ENCODE peak calls at places on chromosomes 13 and 19, in nine cellular contexts. X is Calu3; B is stimulated activated CD4-positive, alpha-beta T cell treated with anti-CD3 and anti-CD28 coated beads, Interleukin-1b, Interleukin-23, amount 100 ng/mL, for 48 hours; S is fibroblast of lung; M is NCI-H774; G is tibial artery; W is foreskin fibroblast; Z is SW 1271; A is neuronal stem cell. H is an unnamed sample.

GRCh38 chr19:6103217-6103644 is 7.1 kb downstream of the RFX2 start:
- DNase-seq in G (peak), S (peak), B (no peak), M (no peak), W (peak), X (no peak), A (no peak), Z (peak), H (no peak)

GRCh38 chr19:48868196-48868886 is at the start of gene PLEKHA4:
- DNase-seq in B (no peak), W (peak), G (peak), Z (no peak), S (peak), M (no peak), A (no peak), X (peak), H (no peak)

GRCh38 chr13:50075619-50076097 is 60.4 kb downstream of the KCNRG start:
- DNase-seq in X (no peak), A (no peak), B (no peak), G (no peak), M (no peak), W (no peak), S (peak), Z (peak), H (no peak)

GRCh38 chr13:40673414-40673813 is 7.0 kb upstream of the FOXO1 start:
- DNase-seq in W (no peak), Z (no peak), A (no peak), S (no peak), B (no peak), X (no peak), M (no peak), G (no peak), H (no peak)

GRCh38 chr13:40490086-40490723 is 176.2 kb downstream of the FOXO1 start:
- DNase-seq in A (no peak), S (no peak), X (peak), G (no peak), B (peak), W (no peak), Z (no peak), M (no peak), H (no peak)

GRCh38 chr13:73684286-73684685 is 449.9 kb downstream of the KLF12 start:
- DNase-seq in X (no peak), S (no peak), B (no peak), A (no peak), M (no peak), G (no peak), Z (no peak), W (no peak), H (no peak)

GRCh38 chr19:47446534-47447469 is 24.9 kb downstream of the SLC8A2 start:
- DNase-seq in M (peak), X (no peak), W (no peak), Z (no peak), A (no peak), G (no peak), B (peak), S (no peak), H (no peak)

GRCh38 chr19:34179066-34179465 is 6.8 kb downstream of the LSM14A start:
- DNase-seq in B (no peak), G (no peak), W (no peak), Z (no peak), X (no peak), M (no peak), A (no peak), S (no peak), H (no peak)